ENCODE peak calls at places on chromosome 10, in nine cellular contexts. W is Daoy, G is kidney epithelial cell, O is G401, B is NCI-H460, S is EL, P is substantia nigra, Y is GM13976, K is skeletal muscle cell. A is an unnamed sample.

GRCh38 chr10:85645851-85646250 is 720.7 kb downstream of the GRID1 start:
- DNase-seq in Y (no peak), O (no peak), K (no peak), S (no peak), B (no peak), P (no peak), W (no peak), G (no peak), A (no peak)

GRCh38 chr10:95499482-95499989 is 61.6 kb downstream of the SORBS1 start:
- DNase-seq in O (no peak), W (no peak), K (no peak), Y (no peak), P (no peak), B (no peak), G (no peak), S (no peak), A (no peak)

GRCh38 chr10:121694966-121695340 is 96.7 kb upstream of the FGFR2 start:
- DNase-seq in Y (no peak), P (no peak), W (no peak), O (peak), S (no peak), G (no peak), K (no peak), B (no peak), A (no peak)

GRCh38 chr10:112956631-112957350 is 6.7 kb downstream of the TCF7L2 start:
- DNase-seq in S (peak), O (no peak), K (no peak), P (no peak), B (no peak), W (no peak), G (no peak), Y (no peak), A (no peak)

GRCh38 chr10:132994811-132995210 is 52.4 kb upstream of the CFAP46 start:
- DNase-seq in Y (no peak), O (no peak), K (no peak), P (no peak), W (no peak), S (no peak), G (no peak), B (no peak), A (no peak)

GRCh38 chr10:124725171-124725631 is 19.0 kb downstream of the FAM53B start:
- DNase-seq in P (no peak), O (no peak), Y (no peak), K (no peak), G (no peak), W (no peak), B (no peak), S (no peak), A (no peak)

GRCh38 chr10:31320179-31320597 is 1.2 kb downstream of the ZEB1 start:
- DNase-seq in Y (peak), P (no peak), K (no peak), B (no peak), G (no peak), W (no peak), O (peak), S (peak), A (peak)

GRCh38 chr10:122149607-122150505 is 121.2 kb upstream of the BTBD16 start:
- DNase-seq in Y (no peak), O (no peak), S (no peak), P (no peak), G (no peak), W (no peak), K (peak), B (no peak), A (no peak)

GRCh38 chr10:129912161-129912917 is 51.7 kb downstream of the EBF3 start:
- DNase-seq in Y (no peak), P (no peak), K (peak), G (no peak), W (no peak), O (no peak), S (no peak), B (no peak), A (no peak)

A was measured in B cell.